ENCODE peak calls at places on chromosomes 13 and 19, in four cellular contexts. P, Q, G and L are unnamed samples.
A peak's percentile ranks its signal among the peaks of the same experiment; 100 is the strongest.

GRCh38 chr19:52778811-52779210 is 7.8 kb downstream of the ZNF600 start:
- DNase-seq in P (no peak), Q (no peak), G (no peak), L (no peak)

GRCh38 chr13:39684531-39685137 is 29.2 kb downstream of the COG6 start:
- DNase-seq in P (no peak), Q (no peak), G (no peak), L (peak; percentile 7)

GRCh38 chr19:15466851-15467733 is 2.7 kb upstream of the RASAL3 start:
- DNase-seq in P (peak; percentile 35), Q (peak; percentile 26), G (no peak), L (no peak)

GRCh38 chr13:37617162-37617561 is 18.6 kb upstream of the POSTN start:
- DNase-seq in P (no peak), Q (no peak), G (no peak), L (peak; percentile 65)

GRCh38 chr13:39012608-39013007 is 22.0 kb upstream of the STOML3 start:
- DNase-seq in P (no peak), Q (no peak), G (no peak), L (no peak)

GRCh38 chr13:91572944-91573535 is 174.6 kb downstream of the GPC5 start:
- DNase-seq in P (no peak), Q (no peak), G (no peak), L (no peak)

GRCh38 chr19:41309225-41310030 is 544 bp upstream of the CCDC97 start:
- DNase-seq in P (no peak), Q (no peak), G (peak; percentile 55), L (no peak)

GRCh38 chr13:23081246-23081645 is 99.5 kb upstream of the SGCG start:
- DNase-seq in P (no peak), Q (no peak), G (no peak), L (no peak)

GRCh38 chr13:45446181-45446580 is 18.6 kb upstream of the COG3 start:
- DNase-seq in P (no peak), Q (no peak), G (no peak), L (peak; percentile 83)

GRCh38 chr19:45103200-45103624 is 10.2 kb downstream of the PPP1R37 start:
- DNase-seq in P (peak; percentile 16), Q (no peak), G (no peak), L (no peak)

GRCh38 chr13:27211271-27211670 is 39.7 kb upstream of the USP12 start:
- DNase-seq in P (no peak), Q (no peak), G (no peak), L (no peak)